ENCODE peak calls at places on chromosomes 16 and 17, in ten cellular contexts. S, O, R, T, A, G, M, B, N and E are unnamed samples.

GRCh38 chr17:75090871-75091854 is 3.4 kb downstream of the SLC16A5 start:
- DNase-seq in S (peak), O (no peak), R (peak), T (no peak), A (no peak), G (no peak), M (no peak), B (peak), N (no peak), E (peak)

GRCh38 chr17:69144621-69145255 is 3.0 kb upstream of the ABCA6 start:
- DNase-seq in S (no peak), O (no peak), R (no peak), T (no peak), A (no peak), G (no peak), M (no peak), B (no peak), N (no peak), E (no peak)

GRCh38 chr17:47837401-47838039 is 3.6 kb downstream of the SCRN2 start:
- DNase-seq in S (no peak), O (no peak), R (no peak), T (no peak), A (no peak), G (peak), M (no peak), B (peak), N (no peak), E (no peak)

GRCh38 chr16:48126801-48127644 is 28.8 kb downstream of the ABCC12 start:
- DNase-seq in S (no peak), O (no peak), R (no peak), T (no peak), A (no peak), G (peak), M (peak), B (peak), N (no peak), E (no peak)

GRCh38 chr16:17945080-17945601 is 391.4 kb downstream of the NPIPA8 start:
- DNase-seq in S (no peak), O (no peak), R (no peak), T (no peak), A (no peak), G (no peak), M (no peak), B (no peak), N (no peak), E (no peak)

GRCh38 chr17:1785925-1786324 is 24.1 kb downstream of the SERPINF1 start:
- DNase-seq in S (no peak), O (peak), R (no peak), T (no peak), A (no peak), G (no peak), M (no peak), B (no peak), N (no peak), E (no peak)

GRCh38 chr16:56258508-56259424 is 67.5 kb downstream of the GNAO1 start:
- DNase-seq in S (no peak), O (no peak), R (no peak), T (no peak), A (no peak), G (no peak), M (no peak), B (peak), N (peak), E (no peak)

GRCh38 chr16:4142268-4142667 is 26.0 kb upstream of the ADCY9 start:
- DNase-seq in S (no peak), O (no peak), R (no peak), T (no peak), A (no peak), G (no peak), M (no peak), B (no peak), N (no peak), E (peak)

GRCh38 chr17:57648720-57649119 is 96.4 kb downstream of the CCDC182 start:
- DNase-seq in S (no peak), O (no peak), R (no peak), T (no peak), A (no peak), G (no peak), M (no peak), B (no peak), N (no peak), E (no peak)

GRCh38 chr16:9364721-9365693 is 273.6 kb downstream of the HAPSTR1 start:
- DNase-seq in S (peak), O (peak), R (no peak), T (peak), A (no peak), G (no peak), M (no peak), B (peak), N (peak), E (no peak)

GRCh38 chr16:71626018-71626857 is at the start of gene MARVELD3:
- DNase-seq in S (peak), O (no peak), R (peak), T (no peak), A (peak), G (no peak), M (peak), B (peak), N (no peak), E (peak)

DNA sequence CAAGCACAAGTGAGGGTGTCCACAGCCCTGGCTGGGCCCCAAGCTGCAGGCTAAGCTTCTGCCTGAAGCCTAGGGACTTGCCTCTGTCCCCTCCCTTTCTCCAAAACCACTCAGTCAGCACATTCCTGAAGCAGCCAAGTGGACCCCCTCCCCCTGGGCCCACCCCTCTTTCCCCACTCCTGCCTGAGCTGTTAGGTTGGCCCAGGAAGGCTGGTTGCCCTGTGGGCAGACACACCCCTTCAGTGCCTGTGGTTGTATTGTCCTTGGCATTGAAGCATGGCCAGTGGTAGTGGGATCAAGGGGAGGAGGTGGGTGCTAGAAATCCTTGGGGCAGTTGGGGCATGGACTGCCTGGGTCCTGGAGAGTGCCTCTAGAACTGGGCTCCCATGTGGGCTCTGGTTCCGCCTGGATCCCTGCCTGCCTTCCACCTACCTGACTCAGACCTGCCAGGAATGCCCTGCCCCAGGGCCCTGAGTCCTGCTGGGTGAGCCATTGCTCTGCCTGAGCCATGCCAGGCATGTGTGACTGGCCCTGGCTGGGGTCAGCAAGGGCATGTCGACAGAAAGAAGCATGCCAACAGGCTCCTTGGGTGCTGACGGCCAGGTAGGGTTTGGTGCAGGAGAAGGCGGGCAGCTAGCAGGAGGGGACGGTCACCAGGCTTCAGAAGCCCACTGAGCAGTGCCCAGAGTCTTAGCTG is 2.1 kb downstream of the TRAF4 start:
- DNase-seq in S (peak), O (no peak), R (no peak), T (no peak), A (no peak), G (peak), M (no peak), B (no peak), N (no peak), E (no peak)
- TF ChIP-seq POLR2A in S (peak), O (no peak), R (no peak), T (no peak), A (no peak), G (no peak), M (peak), B (peak), N (no peak), E (no peak)

GRCh38 chr16:7004266-7004665 is 328.4 kb upstream of the RBFOX1 start:
- DNase-seq in S (no peak), O (no peak), R (no peak), T (no peak), A (no peak), G (no peak), M (no peak), B (no peak), N (no peak), E (no peak)
- TF ChIP-seq POLR2A in S (no peak), O (no peak), R (no peak), T (no peak), A (no peak), G (no peak), M (no peak), B (no peak), N (no peak), E (no peak)

DNA sequence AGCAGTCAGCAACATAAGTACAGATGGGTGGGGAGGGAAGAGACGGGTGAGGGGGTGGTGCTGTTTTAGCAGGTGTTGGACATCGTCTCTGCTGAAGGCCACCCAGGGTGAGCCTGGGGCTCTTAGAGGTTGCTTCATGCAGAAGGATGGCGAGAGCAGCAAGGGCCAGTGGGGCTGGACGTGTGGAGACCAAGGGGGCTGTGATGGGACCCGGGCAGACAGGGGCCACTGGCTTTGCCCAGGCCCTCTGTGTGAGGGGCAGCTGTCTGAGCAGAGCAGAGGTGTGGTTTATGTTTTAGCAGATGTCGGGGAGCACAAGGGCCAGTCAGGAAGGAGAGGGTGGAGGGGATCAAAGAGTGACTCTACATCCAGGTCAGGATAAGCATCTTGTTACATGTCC is 4.8 kb downstream of the NARF start:
- DNase-seq in S (no peak), O (no peak), R (no peak), T (no peak), A (no peak), G (no peak), M (no peak), B (no peak), N (no peak), E (peak)
- TF ChIP-seq POLR2A in S (no peak), O (no peak), R (no peak), T (no peak), A (no peak), G (no peak), M (no peak), B (no peak), N (no peak), E (no peak)

GRCh38 chr17:7250655-7251329 is 742 bp downstream of the CTDNEP1 start:
- DNase-seq in S (no peak), O (peak), R (peak), T (no peak), A (no peak), G (no peak), M (no peak), B (no peak), N (no peak), E (no peak)
- TF ChIP-seq POLR2A in S (no peak), O (no peak), R (no peak), T (no peak), A (no peak), G (no peak), M (no peak), B (no peak), N (no peak), E (no peak)

GRCh38 chr16:67561824-67562525 is 351 bp upstream of the CTCF start:
- DNase-seq in S (peak), O (peak), R (peak), T (peak), A (peak), G (peak), M (peak), B (peak), N (peak), E (peak)
- TF ChIP-seq POLR2A in S (peak), O (no peak), R (no peak), T (peak), A (peak), G (peak), M (peak), B (peak), N (peak), E (peak)

DNA sequence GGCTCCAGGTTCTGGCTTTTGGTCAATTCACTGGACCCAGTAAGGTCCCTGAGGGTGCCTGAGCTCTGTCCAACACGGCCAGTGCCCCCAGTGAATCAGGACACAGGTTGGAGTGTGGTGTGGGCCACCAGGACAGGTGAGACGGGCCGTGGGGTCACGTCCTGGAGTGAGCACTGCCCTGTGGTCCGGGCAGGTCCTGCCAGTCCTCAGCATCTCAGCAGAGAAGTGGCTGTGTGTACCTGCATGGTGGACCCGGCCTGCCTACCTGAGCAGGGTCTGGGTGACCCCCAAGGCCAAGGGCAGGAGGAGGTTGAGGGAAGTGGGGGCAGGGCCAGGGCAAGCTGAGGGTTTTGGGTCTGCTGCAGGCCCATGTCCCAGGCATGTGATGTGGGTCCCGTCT is 1.9 kb upstream of the GNG13 start:
- DNase-seq in S (no peak), O (no peak), R (no peak), T (no peak), A (no peak), G (no peak), M (no peak), B (no peak), N (no peak), E (no peak)
- TF ChIP-seq POLR2A in S (no peak), O (no peak), R (no peak), T (no peak), A (no peak), G (no peak), M (no peak), B (no peak), N (no peak), E (no peak)

DNA sequence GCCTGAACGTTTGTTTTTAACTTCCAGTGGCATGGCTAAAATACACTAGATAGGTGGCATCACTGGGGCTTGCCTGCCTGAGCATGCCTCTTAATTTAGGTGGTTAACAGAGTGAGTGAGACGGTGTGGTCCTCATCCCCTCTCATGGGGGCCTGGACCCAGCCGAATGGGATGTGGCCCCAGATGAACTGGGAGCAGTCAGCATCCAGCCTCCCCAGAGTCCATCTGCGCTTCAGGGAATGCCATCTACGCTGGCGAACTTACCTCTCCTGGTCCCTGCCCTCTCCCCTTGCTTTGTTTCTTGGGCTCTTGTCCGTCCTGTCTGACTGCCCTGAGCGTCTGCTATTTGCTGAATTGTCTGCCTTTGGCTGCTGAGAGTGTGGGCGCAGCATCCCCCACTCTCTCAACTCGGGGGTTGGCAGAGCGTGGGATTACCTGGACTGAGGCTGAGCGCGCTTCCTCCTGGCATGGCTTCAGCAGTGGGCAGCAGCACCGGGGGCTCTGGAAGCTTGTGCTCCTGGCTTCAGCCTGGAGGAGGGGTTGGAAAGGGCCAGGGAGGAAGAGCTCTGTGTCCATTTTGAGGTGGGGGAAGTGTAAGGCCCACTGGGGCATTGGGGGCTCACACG is 2.1 kb downstream of the RAB40C start:
- DNase-seq in S (no peak), O (no peak), R (no peak), T (no peak), A (no peak), G (no peak), M (no peak), B (no peak), N (no peak), E (no peak)
- TF ChIP-seq POLR2A in S (no peak), O (no peak), R (no peak), T (no peak), A (no peak), G (no peak), M (no peak), B (no peak), N (no peak), E (no peak)

DNA sequence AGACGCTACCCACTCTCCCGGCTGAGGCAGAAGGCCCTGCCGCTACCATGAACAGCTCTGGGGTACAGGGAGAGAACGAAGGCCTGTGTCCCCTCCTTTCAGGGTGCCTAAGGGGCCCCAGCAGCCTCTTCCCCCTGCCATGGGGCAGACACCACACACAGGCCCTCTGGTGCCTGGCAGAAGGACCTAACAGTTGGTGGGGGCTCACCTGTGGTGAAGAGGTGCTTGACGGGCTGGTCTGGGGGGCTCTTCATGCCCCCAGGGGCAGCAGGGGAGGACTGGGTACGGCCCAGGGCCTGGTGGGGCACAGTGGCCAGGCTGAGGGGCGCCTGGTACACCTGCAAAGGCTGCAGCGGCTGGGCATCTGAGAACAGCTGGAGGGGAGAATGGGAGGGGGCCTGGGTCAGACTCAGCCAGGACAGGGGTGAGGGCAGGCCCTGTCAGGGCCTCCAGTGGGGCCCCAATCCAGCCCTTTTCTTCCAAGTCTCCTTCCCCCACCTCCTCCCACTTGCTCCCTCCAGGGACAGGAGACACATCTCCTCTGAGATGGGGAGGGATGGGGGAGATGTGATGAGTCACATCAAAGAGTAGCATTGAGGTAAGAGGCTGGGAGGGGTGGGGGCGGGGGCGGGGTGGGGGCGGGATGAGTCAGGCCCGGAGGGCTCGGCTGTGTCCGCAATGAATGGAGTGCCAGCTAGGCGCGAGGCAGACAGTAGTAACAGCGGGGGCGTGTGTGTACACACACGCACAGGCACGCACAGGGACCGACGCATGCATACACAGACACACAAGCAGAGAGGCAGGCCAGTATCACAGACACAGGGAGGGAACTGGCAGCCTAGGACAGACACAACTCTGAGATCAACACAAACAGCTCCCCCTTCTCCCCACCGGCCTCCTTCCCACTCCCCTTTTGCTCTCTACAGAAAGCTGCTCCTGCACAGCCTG is 16.1 kb downstream of the G6PC3 start:
- DNase-seq in S (no peak), O (peak), R (peak), T (no peak), A (peak), G (peak), M (peak), B (peak), N (peak), E (peak)
- TF ChIP-seq POLR2A in S (no peak), O (no peak), R (no peak), T (no peak), A (no peak), G (no peak), M (no peak), B (no peak), N (no peak), E (no peak)

DNA sequence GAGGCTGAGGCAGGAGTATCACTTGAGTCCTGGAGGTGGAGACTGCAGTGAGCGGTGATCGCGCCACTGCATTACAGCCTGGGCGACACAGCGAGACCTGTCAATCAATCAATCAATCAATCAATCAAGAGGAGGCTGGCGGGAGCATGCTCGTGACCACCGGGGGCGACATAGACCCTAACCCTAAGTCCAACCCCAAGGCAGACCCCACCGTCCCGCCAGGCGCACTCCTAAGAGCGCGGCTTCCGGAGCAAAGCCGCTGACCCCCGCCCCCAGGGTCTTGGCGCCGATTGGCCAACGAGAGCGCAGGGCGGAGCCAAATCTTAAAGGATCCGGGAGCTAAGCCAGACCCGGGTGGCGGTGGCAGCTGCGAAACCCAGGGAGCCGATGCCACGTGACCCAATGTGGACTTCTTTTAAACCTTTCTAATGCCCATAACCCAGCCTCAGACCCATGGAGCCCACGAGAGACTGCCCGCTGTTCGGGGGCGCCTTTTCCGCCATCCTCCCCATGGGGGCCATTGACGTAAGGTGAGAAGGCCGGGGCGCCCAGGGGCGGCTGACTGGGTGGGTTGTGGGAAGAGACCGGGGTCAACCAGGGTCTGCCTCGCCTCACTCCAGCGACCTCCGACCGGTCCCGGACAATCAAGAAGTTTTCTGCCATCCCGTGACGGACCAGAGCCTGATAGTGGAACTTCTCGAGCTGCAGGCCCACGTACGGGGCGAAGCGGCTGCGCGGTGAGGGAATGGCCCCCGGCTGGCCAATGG is at the start of gene RANGRF:
- DNase-seq in S (peak), O (peak), R (peak), T (peak), A (peak), G (peak), M (peak), B (peak), N (peak), E (peak)
- TF ChIP-seq POLR2A in S (peak), O (no peak), R (peak), T (peak), A (peak), G (peak), M (peak), B (peak), N (peak), E (peak)